ENCODE peak calls at places on chromosome X, in seven cellular contexts. M is neuronal stem cell; I is NCI-H2081; X is stimulated activated CD4-positive, alpha-beta T cell treated with anti-CD3 and anti-CD28 coated beads, Interleukin-1b, Interleukin-23, amount 100 ng/mL, for 24 hours; E is pancreas; F is fibroblast of the aortic adventitia; W is NCI-H2107. G is an unnamed sample.

GRCh38 chrX:37462346-37462745 is 109.1 kb upstream of the LANCL3 start:
- DNase-seq in M (no peak), F (no peak), X (no peak), E (no peak), W (no peak), I (no peak), G (no peak)

GRCh38 chrX:97629597-97629985 is 745.9 kb downstream of the RPA4 start:
- DNase-seq in W (no peak), X (no peak), F (no peak), I (peak; percentile 63), E (no peak), M (no peak), G (no peak)

GRCh38 chrX:68307767-68308166 is 125.5 kb downstream of the OPHN1 start:
- DNase-seq in W (no peak), I (no peak), X (no peak), M (no peak), F (peak; percentile 81), E (no peak), G (no peak)

GRCh38 chrX:53288173-53288572 is 6.8 kb upstream of the IQSEC2 start:
- DNase-seq in X (no peak), F (no peak), E (peak; percentile 46), W (no peak), M (peak; percentile 52), I (peak; percentile 23), G (peak; percentile 43)

GRCh38 chrX:20204354-20204753 is 62.4 kb downstream of the RPS6KA3 start:
- DNase-seq in F (no peak), W (no peak), I (no peak), M (no peak), X (no peak), E (no peak), G (no peak)

GRCh38 chrX:152897216-152898144 is at the start of gene ZNF185:
- DNase-seq in M (peak; percentile 42), I (no peak), E (peak; percentile 51), X (no peak), F (no peak), W (no peak), G (peak; percentile 15)

GRCh38 chrX:55783723-55784122 is 66.2 kb downstream of the RRAGB start:
- DNase-seq in W (no peak), X (no peak), I (no peak), E (no peak), M (no peak), F (no peak), G (no peak)

GRCh38 chrX:110287605-110288004 is 30.3 kb downstream of the AMMECR1 start:
- DNase-seq in M (no peak), F (peak; percentile 37), W (no peak), E (no peak), I (no peak), X (no peak), G (peak; percentile 58)

GRCh38 chrX:47201545-47201944 is 7.9 kb downstream of the UBA1 start:
- DNase-seq in E (no peak), M (no peak), F (no peak), I (no peak), X (no peak), W (no peak), G (no peak)

GRCh38 chrX:121571333-121571732 is 523.9 kb downstream of the GLUD2 start:
- DNase-seq in E (no peak), M (no peak), F (no peak), I (no peak), X (no peak), W (no peak), G (no peak)

GRCh38 chrX:119272882-119273806 is 37.1 kb downstream of the PGRMC1 start:
- DNase-seq in F (peak; percentile 7), E (peak; percentile 38), I (no peak), M (peak; percentile 32), W (no peak), X (peak; percentile 16), G (peak; percentile 60)

GRCh38 chrX:720858-721257 is 90.3 kb downstream of the SHOX start:
- DNase-seq in E (no peak), X (no peak), M (no peak), F (no peak), I (no peak), W (no peak), G (no peak)

GRCh38 chrX:11464836-11465458 is 171.7 kb downstream of the AMELX start:
- DNase-seq in X (no peak), I (no peak), M (no peak), F (no peak), W (no peak), E (no peak), G (no peak)

GRCh38 chrX:148647666-148648065 is 147.2 kb downstream of the AFF2 start:
- DNase-seq in W (no peak), E (no peak), X (no peak), F (no peak), M (no peak), I (no peak), G (no peak)

GRCh38 chrX:113522814-113523213 is 682.2 kb upstream of the AMOT start:
- DNase-seq in I (no peak), F (peak; percentile 22), W (no peak), E (no peak), X (no peak), M (no peak), G (no peak)

GRCh38 chrX:34813618-34814017 is 129.0 kb upstream of the FAM47B start:
- DNase-seq in X (no peak), W (no peak), I (no peak), F (peak; percentile 14), M (no peak), E (no peak), G (peak; percentile 47)

GRCh38 chrX:153735274-153735673 is 10.6 kb downstream of the ABCD1 start:
- DNase-seq in X (no peak), M (no peak), F (no peak), I (no peak), E (no peak), W (no peak), G (no peak)

GRCh38 chrX:154486396-154487207 is at the start of gene UBL4A:
- DNase-seq in F (peak; percentile 15), I (peak; percentile 24), W (no peak), X (no peak), M (peak; percentile 21), E (peak; percentile 78), G (no peak)

GRCh38 chrX:6849711-6850415 is 297.6 kb upstream of the STS start:
- DNase-seq in E (no peak), X (no peak), M (no peak), F (no peak), I (no peak), W (no peak), G (peak; percentile 2)

GRCh38 chrX:1244164-1245076 is 24.2 kb upstream of the CSF2RA start:
- DNase-seq in X (no peak), M (peak; percentile 38), I (no peak), W (no peak), E (no peak), F (no peak), G (no peak)

GRCh38 chrX:138765061-138765460 is 53.5 kb upstream of the FGF13 start:
- DNase-seq in X (no peak), W (no peak), F (peak; percentile 53), I (no peak), M (no peak), E (no peak), G (no peak)

GRCh38 chrX:1502241-1502640 is 34.7 kb downstream of the P2RY8 start:
- DNase-seq in M (no peak), I (no peak), E (no peak), X (no peak), F (no peak), W (no peak), G (no peak)

GRCh38 chrX:17738002-17738713 is 865 bp downstream of the SCML1 start:
- DNase-seq in X (no peak), I (peak; percentile 63), E (peak; percentile 45), F (peak; percentile 18), M (peak; percentile 14), W (peak; percentile 44), G (peak; percentile 50)

GRCh38 chrX:40340116-40340515 is 240.7 kb upstream of the ATP6AP2 start:
- DNase-seq in F (no peak), I (no peak), E (no peak), X (no peak), M (no peak), W (no peak), G (no peak)

GRCh38 chrX:136747003-136747986 is 33.4 kb downstream of the ARHGEF6 start:
- DNase-seq in M (no peak), W (no peak), E (no peak), I (no peak), F (no peak), X (no peak), G (no peak)

GRCh38 chrX:129932137-129932791 is 26.3 kb downstream of the UTP14A start:
- DNase-seq in I (peak; percentile 72), M (peak; percentile 74), W (peak; percentile 19), X (peak; percentile 48), F (peak; percentile 86), E (peak; percentile 93), G (peak; percentile 92)

GRCh38 chrX:17376381-17377046 is 1.5 kb downstream of the NHS start:
- DNase-seq in I (no peak), X (no peak), F (peak; percentile 9), M (peak; percentile 2), W (no peak), E (peak; percentile 15), G (peak; percentile 50)

GRCh38 chrX:150486011-150486410 is 82.4 kb upstream of the MTM1 start:
- DNase-seq in W (peak; percentile 2), M (no peak), E (no peak), F (peak; percentile 66), I (no peak), X (peak; percentile 26), G (peak; percentile 76)

GRCh38 chrX:66914082-66914481 is 275.2 kb upstream of the EDA2R start:
- DNase-seq in E (no peak), F (no peak), W (no peak), X (no peak), I (no peak), M (no peak), G (no peak)

GRCh38 chrX:56797966-56798711 is 69.1 kb downstream of the NBDY start:
- DNase-seq in E (no peak), F (peak; percentile 52), I (no peak), M (no peak), X (no peak), W (no peak), G (peak; percentile 30)

GRCh38 chrX:35699642-35700041 is 98.5 kb upstream of the MAGEB16 start:
- DNase-seq in F (no peak), E (no peak), X (no peak), W (no peak), I (no peak), M (no peak), G (no peak)

GRCh38 chrX:149314031-149314430 is 191.1 kb downstream of the IDS start:
- DNase-seq in F (peak; percentile 23), X (no peak), I (no peak), E (no peak), M (no peak), W (no peak), G (peak; percentile 10)

GRCh38 chrX:107827852-107828251 is 2.2 kb downstream of the MID2 start:
- DNase-seq in E (no peak), W (no peak), M (no peak), I (no peak), X (no peak), F (no peak), G (no peak)

GRCh38 chrX:13341491-13342101 is 21.7 kb upstream of the ATXN3L start:
- DNase-seq in M (no peak), E (no peak), F (peak; percentile 27), W (no peak), I (no peak), X (no peak), G (no peak)

GRCh38 chrX:22135171-22135711 is 103.1 kb downstream of the PHEX start:
- DNase-seq in W (no peak), E (no peak), X (no peak), M (no peak), I (no peak), F (peak; percentile 33), G (peak; percentile 60)

G was measured in foreskin fibroblast.